ENCODE peak calls at places on chromosomes 5 and 9, in eight cellular contexts. M is amniotic epithelial cell; G is endothelial cell; N is GM13977; Z is NCI-H1694 treated with DMSO at 0.1 percent for 48 hours; U is activated CD4-positive, alpha-beta T cell treated with anti-CD3 and anti-CD28 coated beads, Interleukin-2, amount 50 U/mL, for 1 hour; E is stimulated activated CD4-positive, alpha-beta T cell treated with anti-CD3 and anti-CD28 coated beads, Interleukin-2, amount 100 ng/mL, for 48 hours; Q is GM23338. T is an unnamed sample.

GRCh38 chr9:89278997-89279739 is 31.8 kb upstream of the CKS2 start:
- DNase-seq in Q (peak), G (peak), U (no peak), N (peak), Z (peak), M (peak), E (no peak), T (no peak)

GRCh38 chr5:147835386-147835798 is 3.9 kb upstream of the SPINK1 start:
- DNase-seq in Z (no peak), G (no peak), E (no peak), U (no peak), M (peak), N (no peak), Q (no peak), T (peak)

GRCh38 chr5:104977530-104977929 is 1414.9 kb upstream of the NUDT12 start:
- DNase-seq in Z (no peak), G (no peak), M (peak), N (no peak), Q (no peak), E (no peak), U (no peak), T (no peak)

GRCh38 chr5:163434410-163434866 is 3.0 kb upstream of the CCNG1 start:
- DNase-seq in Q (no peak), Z (no peak), U (no peak), E (no peak), G (no peak), M (peak), N (no peak), T (no peak)

GRCh38 chr9:27329292-27329691 is 32.3 kb upstream of the EQTN start:
- DNase-seq in Z (no peak), E (no peak), N (no peak), M (no peak), U (no peak), G (no peak), Q (no peak), T (no peak)

GRCh38 chr5:138466058-138466899 is 1.0 kb downstream of the EGR1 start:
- DNase-seq in N (no peak), E (no peak), Z (no peak), U (peak), M (peak), Q (no peak), G (no peak), T (no peak)

GRCh38 chr9:120608421-120608820 is 28.5 kb upstream of the CDK5RAP2 start:
- DNase-seq in Z (no peak), U (no peak), G (no peak), N (no peak), Q (no peak), M (no peak), E (no peak), T (no peak)

GRCh38 chr5:109601736-109602135 is 88.0 kb upstream of the MAN2A1 start:
- DNase-seq in Q (no peak), E (no peak), N (no peak), M (no peak), U (no peak), G (no peak), Z (no peak), T (no peak)

GRCh38 chr5:61217251-61217650 is 55.0 kb upstream of the SMIM15 start:
- DNase-seq in Q (no peak), U (no peak), N (no peak), G (no peak), E (no peak), M (no peak), Z (no peak), T (no peak)

GRCh38 chr5:177471610-177472356 is 1.7 kb downstream of the DBN1 start:
- DNase-seq in E (no peak), G (no peak), Q (no peak), U (no peak), M (no peak), Z (no peak), N (peak), T (no peak)

GRCh38 chr9:105413486-105414068 is 34.3 kb upstream of the FSD1L start:
- DNase-seq in Q (peak), G (no peak), M (peak), U (no peak), E (no peak), Z (no peak), N (no peak), T (no peak)

GRCh38 chr5:80389575-80389974 is 18.3 kb upstream of the ZFYVE16 start:
- DNase-seq in N (no peak), U (no peak), G (no peak), E (no peak), Z (no peak), Q (no peak), M (no peak), T (no peak)

GRCh38 chr9:132237481-132237880 is 75.6 kb downstream of the NTNG2 start:
- DNase-seq in U (no peak), Q (no peak), G (no peak), Z (no peak), M (no peak), N (no peak), E (no peak), T (no peak)

GRCh38 chr5:157193699-157194424 is 13.2 kb downstream of the ITK start:
- DNase-seq in M (no peak), N (no peak), Q (no peak), Z (no peak), G (no peak), U (no peak), E (no peak), T (no peak)

GRCh38 chr9:89542461-89543021 is 44.6 kb upstream of the SEMA4D start:
- DNase-seq in E (no peak), G (no peak), Q (no peak), U (no peak), N (no peak), M (no peak), Z (no peak), T (no peak)

T was measured in NCI-H1930.